ENCODE peak calls at places on chromosomes 7 and 10, in six cellular contexts. M is gastrocnemius medialis, X is fibroblast of lung, T is colonic mucosa, A is cardiac muscle cell, P is brain microvascular endothelial cell. N is an unnamed sample.

GRCh38 chr7:35680403-35681013 is 14.4 kb downstream of the HERPUD2 start:
- DNase-seq in X (peak), M (no peak), T (no peak), A (no peak), P (no peak), N (no peak)

GRCh38 chr7:10536561-10536960 is 437.1 kb upstream of the PHF14 start:
- DNase-seq in M (no peak), T (no peak), A (no peak), P (no peak), X (no peak), N (no peak)

GRCh38 chr10:3747984-3748383 is 37.0 kb downstream of the KLF6 start:
- DNase-seq in P (no peak), X (no peak), A (no peak), M (no peak), T (no peak), N (no peak)

GRCh38 chr10:97332586-97333350 is 1.8 kb downstream of the FRAT2 start:
- DNase-seq in A (peak), T (peak), P (peak), M (peak), X (peak), N (no peak)

GRCh38 chr7:94648731-94649130 is 7.2 kb downstream of the SGCE start:
- DNase-seq in M (no peak), A (no peak), P (no peak), X (no peak), T (no peak), N (no peak)

GRCh38 chr10:63258920-63259678 is 126.0 kb downstream of the NRBF2 start:
- DNase-seq in P (no peak), T (no peak), X (no peak), M (no peak), A (no peak), N (no peak)

GRCh38 chr7:9796241-9796640 is 1177.4 kb upstream of the PHF14 start:
- DNase-seq in P (no peak), T (no peak), M (no peak), A (no peak), X (no peak), N (no peak)

GRCh38 chr10:70306168-70306705 is 22.4 kb upstream of the NPFFR1 start:
- DNase-seq in M (no peak), T (no peak), A (no peak), X (no peak), P (no peak), N (no peak)

GRCh38 chr10:108545921-108546320 is 1377.4 kb downstream of the XPNPEP1 start:
- DNase-seq in M (no peak), A (no peak), X (no peak), T (no peak), P (no peak), N (no peak)

GRCh38 chr10:12018438-12019342 is 23.9 kb downstream of the UPF2 start:
- DNase-seq in X (no peak), M (no peak), T (no peak), P (no peak), A (no peak), N (no peak)

GRCh38 chr7:73626814-73627213 is 2.5 kb upstream of the MLXIPL start:
- DNase-seq in A (no peak), X (no peak), T (no peak), P (no peak), M (no peak), N (no peak)

GRCh38 chr10:33129181-33129928 is 171.3 kb upstream of the ITGB1 start:
- DNase-seq in T (no peak), X (peak), P (peak), M (no peak), A (no peak), N (no peak)

GRCh38 chr7:135224027-135224426 is 9.6 kb upstream of the STRA8 start:
- DNase-seq in A (no peak), T (no peak), P (no peak), X (no peak), M (no peak), N (no peak)
- H3K4me3 ChIP-seq in A (peak), T (no peak), P (no peak), X (no peak), M (no peak), N (no peak)

DNA sequence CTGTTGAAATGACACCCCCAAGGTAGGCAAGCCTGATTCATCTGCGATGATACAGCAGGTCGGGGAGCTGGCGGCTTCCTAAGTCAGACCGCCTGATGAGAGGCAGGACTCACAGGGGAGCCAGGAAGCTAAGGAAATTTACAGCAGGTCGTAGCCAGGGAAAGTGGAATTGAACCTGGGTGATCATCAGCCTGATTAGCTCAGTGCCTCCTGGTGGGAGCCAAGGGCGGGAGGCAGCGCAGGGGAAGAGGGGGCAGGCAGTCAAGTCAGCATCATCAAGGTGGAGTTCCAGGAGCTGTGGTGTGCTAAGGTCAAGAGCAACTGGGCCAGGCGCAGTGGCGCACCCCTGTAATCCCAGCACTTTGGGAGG is 18.4 kb upstream of the TRIM56 start:
- DNase-seq in P (peak), X (no peak), A (no peak), T (no peak), M (no peak), N (no peak)
- H3K27ac ChIP-seq in P (no peak), X (no peak), A (no peak), T (no peak), M (no peak), N (no peak)

DNA sequence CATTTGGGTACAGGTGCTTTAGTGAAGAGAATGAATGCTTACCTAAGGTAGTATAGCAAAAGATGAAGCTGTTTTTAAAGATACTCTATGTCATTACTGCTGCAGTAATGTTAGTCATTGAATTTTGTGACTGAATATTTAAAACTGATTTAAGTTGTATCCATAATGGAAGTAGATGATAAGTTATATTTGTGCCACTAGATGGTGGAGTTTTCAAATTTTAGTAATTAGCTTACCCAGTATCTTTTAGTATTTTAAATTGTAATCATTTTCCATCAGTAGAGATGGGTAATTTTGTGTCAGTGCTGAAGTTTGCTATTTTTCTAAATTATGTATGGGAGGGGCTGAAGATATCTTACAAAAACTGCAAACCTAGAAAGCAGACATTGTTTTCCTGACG is 25.2 kb downstream of the HBP1 start:
- DNase-seq in T (no peak), M (no peak), P (no peak), A (no peak), X (no peak), N (no peak)
- TF ChIP-seq CTCF in T (no peak), M (no peak), P (no peak), A (peak), X (no peak), N (no peak)

GRCh38 chr10:10141983-10142382 is 875.7 kb upstream of the CELF2 start:
- DNase-seq in M (no peak), A (no peak), P (no peak), X (no peak), T (no peak), N (no peak)
- H3K4me3 ChIP-seq in M (no peak), A (no peak), P (no peak), X (no peak), T (no peak), N (no peak)

GRCh38 chr7:4745971-4746919 is 29.2 kb upstream of the AP5Z1 start:
- DNase-seq in T (peak), P (peak), X (peak), A (no peak), M (no peak), N (no peak)
- H3K27ac ChIP-seq in T (peak), P (peak), X (peak), A (peak), M (peak), N (peak)

GRCh38 chr10:43375401-43376020 is 4.1 kb downstream of the FXYD4 start:
- DNase-seq in T (no peak), A (no peak), P (no peak), X (no peak), M (peak), N (no peak)

GRCh38 chr10:43376828-43377227 is 5.4 kb downstream of the FXYD4 start:
- DNase-seq in M (no peak), X (no peak), A (no peak), T (no peak), P (no peak), N (no peak)

GRCh38 chr10:43374194-43374593 is 2.8 kb downstream of the FXYD4 start:
- DNase-seq in T (no peak), P (no peak), X (no peak), A (no peak), M (no peak), N (no peak)

GRCh38 chr10:43376046-43376635 is 4.7 kb downstream of the FXYD4 start:
- DNase-seq in T (no peak), X (no peak), A (no peak), P (no peak), M (no peak), N (no peak)

GRCh38 chr10:43377393-43377883 is 6.0 kb downstream of the FXYD4 start:
- DNase-seq in P (no peak), X (no peak), M (no peak), T (no peak), A (no peak), N (no peak)
- TF ChIP-seq CTCF in P (no peak), X (no peak), M (no peak), T (no peak), A (peak), N (no peak)

GRCh38 chr7:33932832-33933468 is 27.6 kb downstream of the BMPER start:
- DNase-seq in M (peak), T (peak), A (peak), P (peak), X (peak), N (peak)
- H3K4me3 ChIP-seq in M (peak), T (no peak), A (no peak), P (peak), X (peak), N (peak)